ENCODE peak calls at places on chromosomes 2 and 18, in six cellular contexts. A, S, H, N, Z and K are unnamed samples. For H3K4me1 and H3K27me3, the result is how much of the 10 kb centered on the place peaks cover.

GRCh38 chr2:241003047-241003360 is 4.6 kb downstream of the SNED1 start:
- DNase-seq in A (no peak), S (no peak), H (no peak), N (no peak), Z (no peak), K (no peak)

GRCh38 chr18:76380791-76381405 is 114.1 kb downstream of the ZNF516 start:
- DNase-seq in A (no peak), S (no peak), H (no peak), N (no peak), Z (no peak), K (no peak)

GRCh38 chr2:207530160-207531023 is 630 bp downstream of the CREB1 start:
- DNase-seq in A (peak), S (no peak), H (peak), N (no peak), Z (peak), K (peak)

GRCh38 chr18:904135-905090 is at the start of gene ADCYAP1:
- DNase-seq in A (no peak), S (no peak), H (no peak), N (no peak), Z (no peak), K (no peak)

GRCh38 chr2:113679457-113679856 is 52.4 kb downstream of the RABL2A start:
- DNase-seq in A (no peak), S (no peak), H (no peak), N (no peak), Z (no peak), K (no peak)

GRCh38 chr18:36396190-36396589 is 98.7 kb downstream of the FHOD3 start:
- DNase-seq in A (no peak), S (no peak), H (no peak), N (no peak), Z (no peak), K (no peak)

GRCh38 chr2:95530734-95531133 is 46.2 kb upstream of the TRIM43B start:
- DNase-seq in A (no peak), S (no peak), H (no peak), N (no peak), Z (no peak), K (no peak)

GRCh38 chr18:63848159-63848558 is 39.3 kb upstream of the SERPINB2 start:
- DNase-seq in A (no peak), S (no peak), H (no peak), N (no peak), Z (no peak), K (no peak)

GRCh38 chr2:158266106-158266505 is 164.4 kb downstream of the UPP2 start:
- DNase-seq in A (no peak), S (no peak), H (no peak), N (no peak), Z (no peak), K (no peak)

GRCh38 chr2:218727502-218728165 is 17.0 kb downstream of the TTLL4 start:
- DNase-seq in A (no peak), S (no peak), H (no peak), N (no peak), Z (no peak), K (no peak)

GRCh38 chr2:33589444-33589843 is 9.7 kb downstream of the FAM98A start:
- DNase-seq in A (no peak), S (no peak), H (no peak), N (no peak), Z (no peak), K (no peak)

GRCh38 chr2:34828481-34828880 is 1229.4 kb upstream of the FAM98A start:
- DNase-seq in A (no peak), S (no peak), H (no peak), N (no peak), Z (no peak), K (no peak)

GRCh38 chr2:74581463-74581862 is 26.9 kb downstream of the DOK1 start:
- DNase-seq in A (no peak), S (no peak), H (no peak), N (no peak), Z (no peak), K (no peak)

GRCh38 chr2:53768233-53768542 is 584 bp downstream of the CHAC2 start:
- DNase-seq in A (no peak), S (no peak), H (no peak), N (no peak), Z (peak), K (no peak)

GRCh38 chr2:118249531-118249930 is 161.3 kb downstream of the INSIG2 start:
- DNase-seq in A (no peak), S (no peak), H (no peak), N (no peak), Z (no peak), K (no peak)

GRCh38 chr2:138090330-138090729 is 126.1 kb downstream of the HNMT start:
- DNase-seq in A (no peak), S (no peak), H (peak), N (no peak), Z (no peak), K (no peak)

GRCh38 chr18:70421471-70421870 is 132.6 kb downstream of the SOCS6 start:
- DNase-seq in A (no peak), S (no peak), H (no peak), N (no peak), Z (no peak), K (no peak)

GRCh38 chr2:217890445-217890844 is 112.3 kb downstream of the TNS1 start:
- DNase-seq in A (peak), S (no peak), H (no peak), N (no peak), Z (peak), K (peak)

GRCh38 chr2:13662055-13662454 is 945.3 kb downstream of the TRIB2 start:
- DNase-seq in A (no peak), S (no peak), H (no peak), N (no peak), Z (no peak), K (no peak)

GRCh38 chr18:78902795-78903435 is 76.7 kb upstream of the SALL3 start:
- DNase-seq in A (no peak), S (no peak), H (no peak), N (no peak), Z (peak), K (no peak)

GRCh38 chr18:38445485-38446145 is 880.0 kb upstream of the CELF4 start:
- DNase-seq in A (no peak), S (no peak), H (no peak), N (no peak), Z (no peak), K (no peak)

GRCh38 chr18:50607374-50607933 is 47.6 kb downstream of the MAPK4 start:
- DNase-seq in A (no peak), S (no peak), H (no peak), N (no peak), Z (no peak), K (no peak)

GRCh38 chr2:192604295-192604694 is 409.6 kb upstream of the TMEFF2 start:
- DNase-seq in A (no peak), S (no peak), H (no peak), N (no peak), Z (no peak), K (no peak)

GRCh38 chr18:26262156-26262555 is 35.9 kb downstream of the TAF4B start:
- DNase-seq in A (no peak), S (no peak), H (no peak), N (no peak), Z (no peak), K (no peak)

GRCh38 chr2:196088209-196088608 is 19.6 kb upstream of the DNAH7 start:
- DNase-seq in A (no peak), S (no peak), H (peak), N (no peak), Z (no peak), K (no peak)

GRCh38 chr18:35178260-35178659 is 62.6 kb upstream of the ZNF397 start:
- DNase-seq in A (no peak), S (no peak), H (no peak), N (no peak), Z (no peak), K (no peak)

GRCh38 chr2:33246432-33246831 is 230.0 kb upstream of the RASGRP3 start:
- DNase-seq in A (no peak), S (no peak), H (no peak), N (no peak), Z (no peak), K (no peak)

GRCh38 chr2:3126171-3126685 is 251.4 kb downstream of the EIPR1 start:
- DNase-seq in A (no peak), S (no peak), H (no peak), N (no peak), Z (peak), K (no peak)
- H3K4me1 ChIP-seq in A (under half), S (under half), H (under half), N (under half), Z (under half), K (under half)

DNA sequence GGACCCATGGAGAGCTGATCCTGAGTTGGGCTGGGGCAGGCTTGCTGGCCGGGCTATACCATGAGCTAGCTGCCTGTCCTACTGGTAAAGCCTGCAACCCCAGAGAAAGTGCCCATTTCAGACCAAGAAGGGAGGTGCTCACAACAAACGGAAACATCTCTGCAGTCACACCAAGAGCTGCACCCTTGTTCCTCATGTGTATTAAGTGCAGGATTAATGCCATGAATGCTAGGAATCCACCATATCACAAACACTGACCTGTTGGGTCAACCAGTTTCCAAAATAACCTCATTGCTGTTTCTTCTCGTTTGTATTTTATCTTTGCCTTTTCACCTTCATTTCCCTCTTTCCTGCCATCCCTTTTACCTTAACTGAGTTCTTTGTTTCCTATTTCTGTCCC is 69.9 kb downstream of the AFF3 start:
- DNase-seq in A (no peak), S (no peak), H (no peak), N (no peak), Z (no peak), K (no peak)
- H3K27me3 ChIP-seq in A (under half), S (under half), H (under half), N (under half), Z (under half), K (under half)

DNA sequence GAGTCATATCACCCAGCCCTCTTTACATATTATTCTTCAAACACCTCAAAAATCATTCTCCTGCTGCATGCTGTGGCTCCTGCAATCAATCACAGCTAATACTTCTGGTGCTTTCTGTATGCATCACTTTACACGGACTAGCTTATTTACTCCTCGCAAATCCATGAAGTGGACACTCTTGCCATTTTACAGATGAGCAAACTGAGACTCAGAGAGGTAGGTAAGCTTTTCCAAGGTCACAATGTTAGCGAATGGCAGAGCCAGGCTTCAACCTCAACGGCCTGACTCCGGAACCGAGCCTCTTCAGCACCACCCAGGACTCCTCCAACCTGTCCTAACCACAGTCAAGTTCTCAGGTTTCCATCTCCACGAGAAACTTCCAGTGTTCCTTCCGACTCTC is 36.8 kb downstream of the TCF4 start:
- DNase-seq in A (no peak), S (no peak), H (no peak), N (no peak), Z (no peak), K (no peak)
- H3K4me3 ChIP-seq in A (no peak), S (no peak), H (no peak), N (no peak), Z (no peak), K (peak)

GRCh38 chr2:237612527-237613357 is 14.6 kb upstream of the LRRFIP1 start:
- DNase-seq in A (no peak), S (no peak), H (no peak), N (no peak), Z (no peak), K (no peak)
- H3K4me1 ChIP-seq in A (under half), S (under half), H (under half), N (under half), Z (under half), K (under half)

GRCh38 chr18:47752796-47753645 is 177.4 kb downstream of the SMAD2 start:
- DNase-seq in A (no peak), S (no peak), H (no peak), N (no peak), Z (no peak), K (no peak)
- H3K27me3 ChIP-seq in A (under half), S (half or more), H (under half), N (under half), Z (under half), K (under half)